ENCODE peak calls at places on chromosomes 2 and 18, in nine cellular contexts. X, L, A, Q, J, H, T, F and U are unnamed samples.
A peak's percentile ranks its signal among the peaks of the same experiment; 100 is the strongest.

GRCh38 chr18:22114526-22115321 is 54.7 kb upstream of the GATA6 start:
- DNase-seq in Q (no peak), L (no peak), H (no peak), T (no peak), X (no peak), F (no peak), J (no peak), A (no peak), U (no peak)

GRCh38 chr2:59276033-59276432 is 1034.9 kb upstream of the FANCL start:
- DNase-seq in L (no peak), A (peak; percentile 25), J (peak; percentile 17), F (no peak), X (no peak), Q (no peak), H (no peak), T (no peak), U (no peak)

GRCh38 chr2:171409436-171409971 is 24.3 kb downstream of the METTL8 start:
- DNase-seq in T (no peak), A (no peak), F (no peak), H (no peak), L (no peak), Q (peak; percentile 62), X (no peak), J (no peak), U (no peak)

GRCh38 chr2:105769504-105769903 is 24.8 kb downstream of the NCK2 start:
- DNase-seq in J (peak; percentile 35), T (no peak), X (no peak), Q (no peak), L (no peak), F (no peak), A (peak; percentile 58), H (no peak), U (no peak)

GRCh38 chr2:228522276-228522675 is 340.8 kb upstream of the SPHKAP start:
- DNase-seq in A (no peak), J (no peak), Q (peak; percentile 15), X (no peak), T (peak; percentile 27), F (peak; percentile 34), L (no peak), H (no peak), U (no peak)

GRCh38 chr2:200578778-200579177 is 7.0 kb upstream of the AOX1 start:
- DNase-seq in L (no peak), F (peak; percentile 40), T (no peak), Q (peak; percentile 51), J (no peak), H (no peak), A (no peak), X (no peak), U (no peak)

GRCh38 chr2:33197198-33197938 is 250.6 kb downstream of the LTBP1 start:
- DNase-seq in F (no peak), A (no peak), L (no peak), Q (no peak), X (no peak), H (no peak), T (no peak), J (no peak), U (no peak)

GRCh38 chr2:237494066-237494465 is 7.0 kb downstream of the MLPH start:
- DNase-seq in A (no peak), H (no peak), T (no peak), F (no peak), L (no peak), X (no peak), J (no peak), Q (no peak), U (no peak)

GRCh38 chr2:159893439-159893838 is 95.4 kb upstream of the CD302 start:
- DNase-seq in L (no peak), A (no peak), Q (no peak), F (no peak), X (no peak), J (no peak), H (no peak), T (no peak), U (no peak)

GRCh38 chr2:20355131-20355530 is 4.5 kb upstream of the PUM2 start:
- DNase-seq in T (no peak), L (no peak), X (no peak), Q (no peak), F (peak; percentile 69), A (no peak), H (no peak), J (no peak), U (no peak)

GRCh38 chr2:45945182-45945779 is 293.8 kb downstream of the PRKCE start:
- DNase-seq in H (no peak), J (no peak), T (no peak), X (no peak), A (no peak), F (no peak), Q (no peak), L (no peak), U (no peak)

GRCh38 chr18:55489742-55490055 is 98.3 kb downstream of the TCF4 start:
- DNase-seq in L (no peak), Q (peak; percentile 27), A (no peak), F (peak; percentile 29), T (no peak), H (peak; percentile 95), J (no peak), X (no peak), U (no peak)

GRCh38 chr2:235852528-235852920 is 315.7 kb downstream of the GBX2 start:
- DNase-seq in Q (no peak), L (no peak), F (no peak), T (no peak), J (no peak), H (no peak), X (no peak), A (peak; percentile 33), U (no peak)

GRCh38 chr18:79781331-79781941 is 16.3 kb upstream of the KCNG2 start:
- DNase-seq in H (no peak), F (no peak), A (no peak), X (no peak), T (no peak), J (no peak), L (no peak), Q (no peak), U (no peak)

GRCh38 chr18:24986611-24987270 is 365.2 kb downstream of the ZNF521 start:
- DNase-seq in J (no peak), X (no peak), H (no peak), F (no peak), A (no peak), Q (no peak), L (no peak), T (no peak), U (no peak)

GRCh38 chr2:64698668-64699444 is 45.1 kb upstream of the SERTAD2 start:
- DNase-seq in L (no peak), F (peak; percentile 86), H (no peak), T (peak; percentile 89), J (no peak), Q (peak; percentile 90), A (no peak), X (no peak), U (no peak)

GRCh38 chr2:144460981-144461766 is 58.7 kb downstream of the ZEB2 start:
- DNase-seq in X (no peak), L (peak; percentile 58), F (no peak), H (no peak), A (no peak), Q (peak; percentile 65), J (peak; percentile 76), T (no peak), U (no peak)

GRCh38 chr2:95231723-95232122 is 24.4 kb downstream of the ZNF892 start:
- DNase-seq in H (peak; percentile 77), L (no peak), F (peak; percentile 85), T (peak; percentile 45), Q (peak; percentile 91), X (no peak), A (peak; percentile 91), J (peak; percentile 65), U (no peak)

GRCh38 chr18:6024740-6025139 is 129.4 kb upstream of the TMEM200C start:
- DNase-seq in J (no peak), Q (no peak), T (no peak), F (no peak), L (no peak), H (no peak), X (no peak), A (no peak), U (no peak)

GRCh38 chr2:32946314-32947075 is at the start of gene LTBP1:
- DNase-seq in J (peak; percentile 79), L (peak; percentile 85), H (peak; percentile 60), T (no peak), X (peak; percentile 80), A (peak; percentile 70), Q (peak; percentile 76), F (peak; percentile 53), U (peak; percentile 79)

GRCh38 chr2:11017921-11018320 is 106.2 kb downstream of the KCNF1 start:
- DNase-seq in L (no peak), X (no peak), J (no peak), A (no peak), H (no peak), F (no peak), Q (no peak), T (no peak), U (no peak)

GRCh38 chr18:70377317-70377799 is 88.5 kb downstream of the SOCS6 start:
- DNase-seq in X (no peak), H (no peak), J (no peak), Q (peak; percentile 91), A (no peak), L (no peak), F (no peak), T (no peak), U (no peak)

GRCh38 chr2:132593171-132593570 is 76.8 kb downstream of the LYPD1 start:
- DNase-seq in X (no peak), L (no peak), A (no peak), Q (peak; percentile 66), T (no peak), F (no peak), J (no peak), H (no peak), U (no peak)

GRCh38 chr2:43426305-43427031 is 169.4 kb downstream of the THADA start:
- DNase-seq in A (no peak), H (no peak), X (no peak), Q (peak; percentile 99), J (no peak), F (peak; percentile 98), T (peak; percentile 98), L (no peak), U (no peak)

GRCh38 chr2:29599946-29600345 is 321.4 kb downstream of the ALK start:
- DNase-seq in H (no peak), F (no peak), Q (no peak), J (no peak), T (no peak), A (no peak), X (no peak), L (no peak), U (no peak)

GRCh38 chr2:151280276-151280675 is 9.2 kb downstream of the NMI start:
- DNase-seq in Q (no peak), A (no peak), F (no peak), X (no peak), L (no peak), H (no peak), J (no peak), T (no peak), U (no peak)

GRCh38 chr2:203814661-203815540 is 52.7 kb upstream of the CTLA4 start:
- DNase-seq in J (peak; percentile 78), L (peak; percentile 65), Q (peak; percentile 83), T (no peak), A (peak; percentile 35), H (peak; percentile 73), X (peak; percentile 51), F (peak; percentile 85), U (no peak)

GRCh38 chr2:71150082-71150816 is 19.8 kb downstream of the MPHOSPH10 start:
- DNase-seq in J (no peak), X (no peak), L (no peak), A (no peak), Q (no peak), T (no peak), F (no peak), H (no peak), U (no peak)

GRCh38 chr2:206163251-206163880 is 3.7 kb downstream of the EEF1B2 start:
- DNase-seq in L (no peak), A (no peak), F (no peak), T (no peak), X (no peak), J (no peak), H (no peak), Q (no peak), U (no peak)

GRCh38 chr2:168246483-168247340 is 683 bp downstream of the STK39 start:
- DNase-seq in A (peak; percentile 79), L (peak; percentile 76), F (peak; percentile 61), H (peak; percentile 56), X (peak; percentile 80), T (no peak), J (peak; percentile 50), Q (peak; percentile 73), U (peak; percentile 79)

GRCh38 chr18:31685097-31686082 is 1.0 kb upstream of the B4GALT6 start:
- DNase-seq in L (peak; percentile 82), J (peak; percentile 90), X (peak; percentile 70), T (no peak), F (peak; percentile 72), H (peak; percentile 95), Q (peak; percentile 54), A (peak; percentile 87), U (peak; percentile 85)